ENCODE peak calls at places on chromosomes 2 and 18, in ten cellular contexts. One of them, this sample, is unnamed. For H3K4me1, the result is how much of the 10 kb centered on the place peaks cover.

GRCh38 chr18:74478876-74479275 is 17.3 kb upstream of the CNDP2 start:
- DNase-seq in ascending aorta: no peak
- DNase-seq in colonic mucosa: no peak
- DNase-seq in heart right ventricle: no peak
- DNase-seq in fibroblast of lung: no peak
- DNase-seq in IMR-90: no peak
- DNase-seq in HepG2: no peak
- DNase-seq in left ventricle myocardium inferior: no peak
- DNase-seq in hepatocyte: no peak
- DNase-seq in CD8-positive, alpha-beta T cell: no peak
- DNase-seq in this sample: no peak

GRCh38 chr18:13067124-13067523 is 76.0 kb downstream of the CEP192 start:
- DNase-seq in fibroblast of lung: no peak
- DNase-seq in ascending aorta: no peak
- DNase-seq in heart right ventricle: no peak
- DNase-seq in hepatocyte: no peak
- DNase-seq in CD8-positive, alpha-beta T cell: peak
- DNase-seq in HepG2: no peak
- DNase-seq in IMR-90: no peak
- DNase-seq in left ventricle myocardium inferior: no peak
- DNase-seq in colonic mucosa: no peak
- DNase-seq in this sample: no peak

GRCh38 chr18:54163458-54163857 is 61.0 kb downstream of the MBD2 start:
- DNase-seq in HepG2: no peak
- DNase-seq in fibroblast of lung: no peak
- DNase-seq in IMR-90: peak
- DNase-seq in CD8-positive, alpha-beta T cell: no peak
- DNase-seq in left ventricle myocardium inferior: no peak
- DNase-seq in colonic mucosa: no peak
- DNase-seq in heart right ventricle: no peak
- DNase-seq in hepatocyte: no peak
- DNase-seq in ascending aorta: no peak
- DNase-seq in this sample: no peak

GRCh38 chr2:85468704-85469349 is 50.3 kb downstream of the SH2D6 start:
- DNase-seq in heart right ventricle: peak
- DNase-seq in hepatocyte: peak
- DNase-seq in CD8-positive, alpha-beta T cell: no peak
- DNase-seq in IMR-90: peak
- DNase-seq in left ventricle myocardium inferior: no peak
- DNase-seq in fibroblast of lung: peak
- DNase-seq in ascending aorta: no peak
- DNase-seq in HepG2: peak
- DNase-seq in colonic mucosa: peak
- DNase-seq in this sample: no peak

GRCh38 chr18:42719221-42719620 is 396.3 kb downstream of the RIT2 start:
- DNase-seq in CD8-positive, alpha-beta T cell: no peak
- DNase-seq in ascending aorta: no peak
- DNase-seq in IMR-90: no peak
- DNase-seq in HepG2: no peak
- DNase-seq in hepatocyte: no peak
- DNase-seq in colonic mucosa: no peak
- DNase-seq in heart right ventricle: no peak
- DNase-seq in left ventricle myocardium inferior: no peak
- DNase-seq in fibroblast of lung: peak
- DNase-seq in this sample: no peak

GRCh38 chr2:215527738-215528137 is 91.9 kb upstream of the FN1 start:
- DNase-seq in CD8-positive, alpha-beta T cell: no peak
- DNase-seq in HepG2: no peak
- DNase-seq in ascending aorta: no peak
- DNase-seq in heart right ventricle: no peak
- DNase-seq in IMR-90: peak
- DNase-seq in colonic mucosa: no peak
- DNase-seq in fibroblast of lung: peak
- DNase-seq in left ventricle myocardium inferior: no peak
- DNase-seq in hepatocyte: no peak
- DNase-seq in this sample: no peak

GRCh38 chr2:234003972-234004617 is 46.4 kb upstream of the SPP2 start:
- DNase-seq in hepatocyte: no peak
- DNase-seq in colonic mucosa: no peak
- DNase-seq in ascending aorta: no peak
- DNase-seq in fibroblast of lung: peak
- DNase-seq in HepG2: no peak
- DNase-seq in CD8-positive, alpha-beta T cell: no peak
- DNase-seq in IMR-90: peak
- DNase-seq in heart right ventricle: peak
- DNase-seq in left ventricle myocardium inferior: no peak
- DNase-seq in this sample: no peak

GRCh38 chr18:13565228-13565627 is 161.1 kb downstream of the FAM210A start:
- DNase-seq in colonic mucosa: no peak
- DNase-seq in IMR-90: no peak
- DNase-seq in hepatocyte: no peak
- DNase-seq in CD8-positive, alpha-beta T cell: no peak
- DNase-seq in ascending aorta: no peak
- DNase-seq in fibroblast of lung: no peak
- DNase-seq in left ventricle myocardium inferior: peak
- DNase-seq in heart right ventricle: peak
- DNase-seq in HepG2: no peak
- DNase-seq in this sample: no peak

GRCh38 chr2:46815121-46815802 is 100.3 kb downstream of the MCFD2 start:
- DNase-seq in hepatocyte: no peak
- DNase-seq in heart right ventricle: no peak
- DNase-seq in HepG2: no peak
- DNase-seq in left ventricle myocardium inferior: no peak
- DNase-seq in IMR-90: no peak
- DNase-seq in ascending aorta: no peak
- DNase-seq in CD8-positive, alpha-beta T cell: no peak
- DNase-seq in colonic mucosa: peak
- DNase-seq in fibroblast of lung: no peak
- DNase-seq in this sample: peak
- H3K27ac ChIP-seq in hepatocyte: peak
- H3K27ac ChIP-seq in heart right ventricle: peak
- H3K27ac ChIP-seq in HepG2: no peak
- H3K27ac ChIP-seq in left ventricle myocardium inferior: peak
- H3K27ac ChIP-seq in IMR-90: no peak
- H3K27ac ChIP-seq in ascending aorta: peak
- H3K27ac ChIP-seq in CD8-positive, alpha-beta T cell: no peak
- H3K27ac ChIP-seq in colonic mucosa: no peak
- H3K27ac ChIP-seq in fibroblast of lung: no peak
- H3K27ac ChIP-seq in this sample: peak

GRCh38 chr2:128234613-128235012 is 84.1 kb downstream of the HS6ST1 start:
- DNase-seq in heart right ventricle: no peak
- DNase-seq in colonic mucosa: no peak
- DNase-seq in left ventricle myocardium inferior: no peak
- DNase-seq in ascending aorta: no peak
- DNase-seq in hepatocyte: no peak
- DNase-seq in HepG2: no peak
- DNase-seq in IMR-90: no peak
- DNase-seq in fibroblast of lung: no peak
- DNase-seq in CD8-positive, alpha-beta T cell: no peak
- DNase-seq in this sample: no peak

GRCh38 chr2:128236491-128237035 is 82.1 kb downstream of the HS6ST1 start:
- DNase-seq in ascending aorta: no peak
- DNase-seq in hepatocyte: no peak
- DNase-seq in CD8-positive, alpha-beta T cell: no peak
- DNase-seq in HepG2: no peak
- DNase-seq in fibroblast of lung: peak
- DNase-seq in heart right ventricle: no peak
- DNase-seq in IMR-90: peak
- DNase-seq in left ventricle myocardium inferior: no peak
- DNase-seq in colonic mucosa: no peak
- DNase-seq in this sample: no peak

GRCh38 chr2:128235581-128235980 is 83.1 kb downstream of the HS6ST1 start:
- DNase-seq in hepatocyte: no peak
- DNase-seq in CD8-positive, alpha-beta T cell: no peak
- DNase-seq in fibroblast of lung: no peak
- DNase-seq in heart right ventricle: no peak
- DNase-seq in HepG2: no peak
- DNase-seq in ascending aorta: no peak
- DNase-seq in left ventricle myocardium inferior: no peak
- DNase-seq in colonic mucosa: no peak
- DNase-seq in IMR-90: no peak
- DNase-seq in this sample: no peak

GRCh38 chr2:128232965-128233789 is 85.5 kb downstream of the HS6ST1 start:
- DNase-seq in fibroblast of lung: peak
- DNase-seq in IMR-90: peak
- DNase-seq in hepatocyte: peak
- DNase-seq in left ventricle myocardium inferior: peak
- DNase-seq in heart right ventricle: peak
- DNase-seq in colonic mucosa: peak
- DNase-seq in ascending aorta: peak
- DNase-seq in HepG2: peak
- DNase-seq in CD8-positive, alpha-beta T cell: peak
- DNase-seq in this sample: peak

DNA sequence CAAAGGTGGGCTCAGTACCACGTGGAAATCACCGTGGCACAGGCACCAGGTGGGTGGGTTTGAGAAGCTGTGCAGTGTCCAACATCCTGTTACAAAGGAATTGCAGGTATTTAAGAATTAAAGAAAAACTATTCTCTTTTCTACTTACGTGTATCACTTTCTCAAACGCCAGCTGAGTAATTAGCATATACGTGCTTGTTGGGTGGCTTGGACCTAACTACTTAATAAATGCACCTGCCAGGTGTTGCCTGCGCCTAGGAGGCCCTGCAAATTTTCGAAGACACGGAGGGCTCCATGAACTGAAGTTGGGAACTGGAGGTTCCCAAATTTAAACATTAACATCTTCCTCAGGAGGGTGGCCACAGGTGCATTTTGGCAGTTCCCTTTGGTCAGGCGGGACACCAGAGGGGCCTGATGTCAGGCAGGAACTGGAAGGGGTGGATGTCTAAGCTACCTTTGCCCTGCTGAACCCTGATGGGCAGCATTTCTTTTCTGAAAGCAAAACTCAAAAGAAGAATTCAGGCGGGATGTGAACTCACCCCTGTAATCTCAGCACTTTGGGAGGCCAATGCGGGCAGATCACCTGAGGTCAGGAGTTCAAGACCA is 84.8 kb downstream of the HS6ST1 start:
- DNase-seq in CD8-positive, alpha-beta T cell: no peak
- DNase-seq in heart right ventricle: no peak
- DNase-seq in left ventricle myocardium inferior: no peak
- DNase-seq in colonic mucosa: no peak
- DNase-seq in fibroblast of lung: no peak
- DNase-seq in ascending aorta: no peak
- DNase-seq in IMR-90: no peak
- DNase-seq in HepG2: no peak
- DNase-seq in hepatocyte: no peak
- DNase-seq in this sample: no peak
- TF ChIP-seq CTCF in CD8-positive, alpha-beta T cell: peak
- TF ChIP-seq CTCF in heart right ventricle: no peak
- TF ChIP-seq CTCF in left ventricle myocardium inferior: no peak
- TF ChIP-seq CTCF in colonic mucosa: no peak
- TF ChIP-seq CTCF in fibroblast of lung: no peak
- TF ChIP-seq CTCF in ascending aorta: no peak
- TF ChIP-seq CTCF in IMR-90: no peak
- TF ChIP-seq CTCF in HepG2: no peak
- TF ChIP-seq CTCF in hepatocyte: no peak
- TF ChIP-seq CTCF in this sample: no peak

GRCh38 chr2:191299866-191300265 is 54.7 kb downstream of the MYO1B start:
- DNase-seq in colonic mucosa: no peak
- DNase-seq in fibroblast of lung: no peak
- DNase-seq in heart right ventricle: no peak
- DNase-seq in CD8-positive, alpha-beta T cell: no peak
- DNase-seq in left ventricle myocardium inferior: no peak
- DNase-seq in hepatocyte: no peak
- DNase-seq in ascending aorta: no peak
- DNase-seq in IMR-90: no peak
- DNase-seq in HepG2: no peak
- DNase-seq in this sample: no peak

GRCh38 chr2:191304939-191305875 is 60.0 kb downstream of the MYO1B start:
- DNase-seq in colonic mucosa: peak
- DNase-seq in heart right ventricle: peak
- DNase-seq in hepatocyte: no peak
- DNase-seq in ascending aorta: no peak
- DNase-seq in HepG2: no peak
- DNase-seq in CD8-positive, alpha-beta T cell: no peak
- DNase-seq in IMR-90: peak
- DNase-seq in fibroblast of lung: peak
- DNase-seq in left ventricle myocardium inferior: peak
- DNase-seq in this sample: peak

GRCh38 chr2:191301971-191302370 is 56.8 kb downstream of the MYO1B start:
- DNase-seq in heart right ventricle: no peak
- DNase-seq in hepatocyte: no peak
- DNase-seq in HepG2: no peak
- DNase-seq in IMR-90: no peak
- DNase-seq in fibroblast of lung: no peak
- DNase-seq in CD8-positive, alpha-beta T cell: no peak
- DNase-seq in ascending aorta: no peak
- DNase-seq in left ventricle myocardium inferior: no peak
- DNase-seq in colonic mucosa: no peak
- DNase-seq in this sample: no peak

GRCh38 chr2:191302459-191303155 is 57.4 kb downstream of the MYO1B start:
- DNase-seq in CD8-positive, alpha-beta T cell: peak
- DNase-seq in fibroblast of lung: no peak
- DNase-seq in IMR-90: peak
- DNase-seq in ascending aorta: no peak
- DNase-seq in heart right ventricle: no peak
- DNase-seq in HepG2: peak
- DNase-seq in colonic mucosa: no peak
- DNase-seq in hepatocyte: no peak
- DNase-seq in left ventricle myocardium inferior: no peak
- DNase-seq in this sample: no peak

DNA sequence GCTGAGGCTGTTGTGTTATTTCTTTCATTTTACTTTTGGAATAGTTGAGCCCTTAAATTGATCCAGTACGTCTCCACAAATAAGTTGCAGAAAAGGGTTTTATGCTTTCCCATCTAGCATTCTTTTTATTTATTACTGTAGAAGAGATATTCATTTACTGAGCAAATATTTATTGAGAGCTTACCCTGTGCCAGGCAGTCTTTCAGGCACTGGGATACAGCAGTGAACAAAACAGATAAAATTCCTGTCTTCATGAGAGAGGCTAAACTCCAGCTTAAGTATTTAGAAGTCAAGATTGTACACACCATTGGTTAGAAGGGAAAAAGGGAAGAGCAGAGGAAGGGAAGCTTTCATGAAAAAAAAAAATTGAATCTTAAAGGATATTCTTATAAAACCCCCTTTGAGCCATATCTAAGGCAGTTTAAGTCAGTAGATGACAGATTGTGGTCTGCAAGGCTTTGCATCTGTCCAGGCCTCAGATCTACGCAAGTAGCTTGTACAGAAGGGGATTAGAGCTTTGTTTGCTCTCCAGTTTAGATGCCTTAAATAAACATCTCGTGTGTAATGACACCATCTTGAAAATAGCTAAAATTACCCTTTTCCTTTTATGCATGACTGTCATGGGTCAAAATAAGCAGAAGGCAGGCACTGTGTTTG is 58.3 kb downstream of the MYO1B start:
- DNase-seq in left ventricle myocardium inferior: no peak
- DNase-seq in ascending aorta: no peak
- DNase-seq in IMR-90: peak
- DNase-seq in colonic mucosa: no peak
- DNase-seq in CD8-positive, alpha-beta T cell: no peak
- DNase-seq in hepatocyte: peak
- DNase-seq in fibroblast of lung: no peak
- DNase-seq in heart right ventricle: no peak
- DNase-seq in HepG2: peak
- DNase-seq in this sample: no peak
- H3K4me1 ChIP-seq in left ventricle myocardium inferior: half or more
- H3K4me1 ChIP-seq in ascending aorta: under half
- H3K4me1 ChIP-seq in IMR-90: under half
- H3K4me1 ChIP-seq in colonic mucosa: under half
- H3K4me1 ChIP-seq in CD8-positive, alpha-beta T cell: under half
- H3K4me1 ChIP-seq in hepatocyte: under half
- H3K4me1 ChIP-seq in fibroblast of lung: under half
- H3K4me1 ChIP-seq in heart right ventricle: under half
- H3K4me1 ChIP-seq in HepG2: under half
- H3K4me1 ChIP-seq in this sample: under half

GRCh38 chr2:20073462-20073861 is 22.0 kb upstream of the LAPTM4A start:
- DNase-seq in CD8-positive, alpha-beta T cell: no peak
- DNase-seq in ascending aorta: no peak
- DNase-seq in hepatocyte: no peak
- DNase-seq in fibroblast of lung: no peak
- DNase-seq in IMR-90: peak
- DNase-seq in HepG2: no peak
- DNase-seq in heart right ventricle: no peak
- DNase-seq in colonic mucosa: no peak
- DNase-seq in left ventricle myocardium inferior: no peak
- DNase-seq in this sample: no peak
- H3K27ac ChIP-seq in CD8-positive, alpha-beta T cell: no peak
- H3K27ac ChIP-seq in ascending aorta: no peak
- H3K27ac ChIP-seq in hepatocyte: peak
- H3K27ac ChIP-seq in fibroblast of lung: no peak
- H3K27ac ChIP-seq in IMR-90: no peak
- H3K27ac ChIP-seq in HepG2: no peak
- H3K27ac ChIP-seq in heart right ventricle: peak
- H3K27ac ChIP-seq in colonic mucosa: no peak
- H3K27ac ChIP-seq in left ventricle myocardium inferior: peak
- H3K27ac ChIP-seq in this sample: no peak

This sample was measured in tibial artery.